ENCODE peak calls at places on chromosomes 12 and 14, in six cellular contexts. O is HepG2, R is GM23338, W is A673, Y is Peyer's patch, D is psoas muscle. M is an unnamed sample. For H3K27me3 and H3K4me1, the result is how much of the 10 kb centered on the place peaks cover.

GRCh38 chr12:28027328-28027727 is 54.8 kb upstream of the PTHLH start:
- DNase-seq in R (no peak), Y (no peak), O (no peak), W (no peak), D (no peak), M (no peak)

GRCh38 chr12:5268424-5269210 is 163.3 kb upstream of the NTF3 start:
- DNase-seq in D (no peak), Y (no peak), W (no peak), R (peak), O (no peak), M (no peak)

GRCh38 chr12:30088259-30088995 is 304.7 kb upstream of the TMTC1 start:
- DNase-seq in D (no peak), R (no peak), W (no peak), Y (no peak), O (no peak), M (no peak)

GRCh38 chr14:45258073-45258472 is 5.1 kb upstream of the MIS18BP1 start:
- DNase-seq in O (no peak), Y (no peak), R (no peak), W (no peak), D (no peak), M (no peak)

GRCh38 chr12:124039276-124039675 is 66.3 kb downstream of the ZNF664 start:
- DNase-seq in Y (no peak), D (no peak), W (no peak), O (no peak), R (no peak), M (no peak)

GRCh38 chr12:100267603-100268281 is 765 bp downstream of the SCYL2 start:
- DNase-seq in W (peak), D (no peak), R (peak), O (peak), Y (no peak), M (no peak)

GRCh38 chr14:24365600-24366374 is 2.2 kb upstream of the NFATC4 start:
- DNase-seq in Y (peak), R (peak), W (peak), D (peak), O (peak), M (peak)

GRCh38 chr12:89768586-89769482 is 60.2 kb upstream of the ATP2B1 start:
- DNase-seq in Y (no peak), O (peak), D (no peak), W (peak), R (no peak), M (no peak)

GRCh38 chr14:89185919-89186849 is 230.8 kb downstream of the FOXN3 start:
- DNase-seq in Y (peak), W (no peak), R (no peak), D (no peak), O (no peak), M (no peak)

GRCh38 chr14:79419571-79420327 is 791.6 kb downstream of the DIO2 start:
- DNase-seq in D (no peak), Y (no peak), O (no peak), R (no peak), W (no peak), M (no peak)

GRCh38 chr12:124375789-124376175 is 80.9 kb downstream of the RFLNA start:
- DNase-seq in O (no peak), D (no peak), R (no peak), Y (no peak), W (no peak), M (no peak)

GRCh38 chr12:49198431-49199155 is 9.7 kb upstream of the TUBA1A start:
- DNase-seq in Y (no peak), R (peak), D (peak), W (peak), O (no peak), M (no peak)

GRCh38 chr14:75469606-75470237 is 41.9 kb downstream of the JDP2 start:
- DNase-seq in O (no peak), W (no peak), R (no peak), D (peak), Y (no peak), M (no peak)

GRCh38 chr14:93430319-93430801 is 379 bp upstream of the UNC79 start:
- DNase-seq in O (no peak), W (peak), R (peak), D (peak), Y (no peak), M (no peak)

GRCh38 chr14:91613459-91614145 is 103.5 kb upstream of the PPP4R3A start:
- DNase-seq in O (no peak), Y (no peak), D (no peak), W (peak), R (no peak), M (no peak)

GRCh38 chr14:104938436-104938835 is 13.8 kb downstream of the PLD4 start:
- DNase-seq in R (no peak), Y (no peak), D (no peak), O (no peak), W (no peak), M (no peak)

GRCh38 chr12:103884316-103884715 is 43.3 kb upstream of the NT5DC3 start:
- DNase-seq in R (peak), D (no peak), Y (no peak), W (peak), O (no peak), M (peak)

DNA sequence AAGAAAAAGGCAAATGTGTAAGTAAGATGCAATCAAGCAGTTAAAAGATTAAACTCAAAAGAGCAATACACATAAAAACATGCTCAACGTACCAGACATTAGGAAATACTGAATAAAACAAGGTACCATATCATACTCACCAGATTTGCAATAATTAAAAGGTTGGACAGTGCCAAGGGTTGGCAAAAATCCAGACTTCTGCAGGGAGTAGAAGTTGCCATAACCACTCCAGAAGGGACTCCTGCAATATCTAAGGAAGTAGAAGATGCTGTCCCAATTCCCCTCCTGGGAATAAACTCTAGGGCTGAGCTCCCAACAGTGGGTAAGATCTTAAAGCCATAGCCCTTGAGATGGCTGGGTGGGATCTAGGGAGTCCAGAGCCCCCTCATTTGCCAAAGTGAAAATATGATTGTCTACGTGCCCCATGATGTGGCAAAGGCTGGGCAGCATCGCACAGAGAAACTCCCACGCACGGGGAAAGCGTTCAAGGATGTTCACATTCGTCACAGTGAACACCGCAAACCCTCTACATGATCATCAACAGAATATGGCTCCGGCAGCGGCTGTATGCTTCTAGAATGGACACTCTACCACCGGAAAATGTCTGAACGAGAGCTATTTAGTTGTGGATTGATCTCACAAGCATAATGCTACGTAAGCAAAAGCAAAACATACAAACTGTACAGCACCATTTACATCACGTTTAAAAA is 12.3 kb downstream of the KCTD10 start:
- DNase-seq in D (no peak), R (no peak), W (peak), O (no peak), Y (no peak), M (no peak)
- H3K27me3 ChIP-seq in D (under half), R (under half), W (under half), O (under half), Y (under half), M (under half)

GRCh38 chr12:20395791-20396550 is 27.6 kb downstream of the PDE3A start:
- DNase-seq in R (no peak), W (no peak), D (no peak), Y (no peak), O (no peak), M (no peak)
- H3K4me1 ChIP-seq in R (under half), W (under half), D (under half), Y (under half), O (under half), M (under half)

DNA sequence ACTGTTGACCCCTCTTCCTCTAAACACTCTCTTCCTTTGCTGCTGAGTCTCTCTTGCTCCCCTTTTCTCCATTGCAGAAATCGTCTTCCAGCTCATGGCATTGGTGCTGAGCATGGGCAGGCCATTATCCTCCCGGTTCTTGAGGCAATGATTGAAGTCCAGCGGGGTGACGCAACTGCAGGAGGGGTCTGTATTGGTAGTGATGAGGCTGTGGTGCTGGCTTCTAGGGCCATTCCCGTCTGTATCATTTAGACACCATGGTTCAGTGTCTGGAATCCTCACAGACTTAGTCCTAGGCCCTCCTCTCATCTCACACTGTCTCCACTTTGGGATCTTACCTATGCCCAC is 720 bp upstream of the SLC22A17 start:
- DNase-seq in Y (no peak), W (no peak), D (no peak), O (no peak), R (no peak), M (no peak)
- H3K27me3 ChIP-seq in Y (under half), W (under half), D (under half), O (half or more), R (under half), M (under half)

GRCh38 chr14:55274144-55274543 is 2.9 kb downstream of the FBXO34 start:
- DNase-seq in W (no peak), D (no peak), Y (no peak), O (no peak), R (no peak), M (no peak)
- H3K4me1 ChIP-seq in W (under half), D (under half), Y (under half), O (half or more), R (under half), M (half or more)

GRCh38 chr12:130478786-130479185 is 141.1 kb downstream of the PIWIL1 start:
- DNase-seq in W (no peak), Y (no peak), R (no peak), O (no peak), D (no peak), M (no peak)
- H3K27me3 ChIP-seq in W (under half), Y (under half), R (under half), O (half or more), D (under half), M (under half)

GRCh38 chr14:31993521-31993941 is 83.6 kb upstream of the ARHGAP5 start:
- DNase-seq in Y (no peak), W (no peak), O (no peak), R (no peak), D (no peak), M (no peak)
- H3K4me1 ChIP-seq in Y (under half), W (under half), O (under half), R (under half), D (under half), M (under half)

M was measured in CD4-positive, alpha-beta memory T cell.